ENCODE peak calls at places on chromosomes 3 and 15, in seven cellular contexts. Z, X, K, T, D, R and I are unnamed samples.

GRCh38 chr15:67762610-67763368 is 62.5 kb upstream of the SKOR1 start:
- DNase-seq in Z (no peak), X (no peak), K (no peak), T (no peak), D (peak; percentile 85), R (no peak), I (no peak)

GRCh38 chr15:31537770-31538592 is 211.3 kb downstream of the KLF13 start:
- DNase-seq in Z (peak; percentile 45), X (no peak), K (no peak), T (no peak), D (no peak), R (no peak), I (no peak)

GRCh38 chr3:126378341-126378751 is 16.4 kb upstream of the CFAP100 start:
- DNase-seq in Z (no peak), X (no peak), K (no peak), T (no peak), D (no peak), R (no peak), I (no peak)

GRCh38 chr15:45634442-45635190 is at the start of gene SQOR:
- DNase-seq in Z (peak; percentile 74), X (peak; percentile 73), K (peak; percentile 81), T (no peak), D (peak; percentile 59), R (peak; percentile 68), I (peak; percentile 93)

GRCh38 chr15:36525430-36525829 is 54.0 kb upstream of the CDIN1 start:
- DNase-seq in Z (no peak), X (no peak), K (no peak), T (no peak), D (no peak), R (no peak), I (no peak)

GRCh38 chr15:74127954-74128784 is 2.2 kb upstream of the ISLR2 start:
- DNase-seq in Z (peak; percentile 77), X (no peak), K (peak; percentile 60), T (no peak), D (no peak), R (no peak), I (no peak)

GRCh38 chr3:31268868-31269267 is 263.9 kb upstream of the STT3B start:
- DNase-seq in Z (no peak), X (no peak), K (no peak), T (no peak), D (no peak), R (no peak), I (no peak)

GRCh38 chr15:67101981-67102929 is 36.9 kb downstream of the SMAD3 start:
- DNase-seq in Z (no peak), X (no peak), K (no peak), T (no peak), D (peak; percentile 97), R (no peak), I (no peak)

GRCh38 chr3:35929158-35929557 is 289.8 kb downstream of the ARPP21 start:
- DNase-seq in Z (no peak), X (no peak), K (no peak), T (no peak), D (no peak), R (no peak), I (no peak)

GRCh38 chr3:40470706-40471105 is 6.2 kb upstream of the ZNF619 start:
- DNase-seq in Z (no peak), X (no peak), K (no peak), T (no peak), D (no peak), R (no peak), I (no peak)

GRCh38 chr3:182971637-182972036 is 8.7 kb downstream of the DCUN1D1 start:
- DNase-seq in Z (no peak), X (no peak), K (no peak), T (no peak), D (no peak), R (no peak), I (no peak)

GRCh38 chr3:130576571-130577266 is 59.7 kb downstream of the COL6A6 start:
- DNase-seq in Z (no peak), X (no peak), K (no peak), T (no peak), D (no peak), R (no peak), I (no peak)

GRCh38 chr15:36484038-36484778 is 95.2 kb upstream of the CDIN1 start:
- DNase-seq in Z (no peak), X (no peak), K (no peak), T (no peak), D (no peak), R (no peak), I (no peak)

GRCh38 chr3:20648294-20648693 is 462.3 kb upstream of the SGO1 start:
- DNase-seq in Z (no peak), X (no peak), K (peak; percentile 42), T (no peak), D (no peak), R (no peak), I (no peak)

GRCh38 chr3:4162132-4162531 is 141.0 kb upstream of the SETMAR start:
- DNase-seq in Z (no peak), X (no peak), K (no peak), T (no peak), D (no peak), R (no peak), I (no peak)

GRCh38 chr3:95595416-95596075 is 1218.8 kb upstream of the EPHA6 start:
- DNase-seq in Z (no peak), X (no peak), K (no peak), T (no peak), D (no peak), R (no peak), I (no peak)

GRCh38 chr15:40595773-40596172 is 1.7 kb downstream of the KNL1 start:
- DNase-seq in Z (no peak), X (no peak), K (no peak), T (no peak), D (no peak), R (no peak), I (no peak)

GRCh38 chr3:195123196-195123805 is 147.7 kb downstream of the XXYLT1 start:
- DNase-seq in Z (no peak), X (no peak), K (peak; percentile 70), T (peak; percentile 43), D (no peak), R (no peak), I (no peak)

GRCh38 chr3:147392083-147392916 is 14.0 kb downstream of the ZIC4 start:
- DNase-seq in Z (peak; percentile 90), X (no peak), K (peak; percentile 91), T (no peak), D (no peak), R (no peak), I (no peak)

GRCh38 chr15:78714890-78715289 is 73.9 kb upstream of the CHRNB4 start:
- DNase-seq in Z (no peak), X (no peak), K (no peak), T (no peak), D (no peak), R (peak; percentile 38), I (peak; percentile 75)

GRCh38 chr15:78711638-78712037 is 70.6 kb upstream of the CHRNB4 start:
- DNase-seq in Z (no peak), X (no peak), K (no peak), T (no peak), D (no peak), R (no peak), I (no peak)

GRCh38 chr15:78708713-78709112 is 67.7 kb upstream of the CHRNB4 start:
- DNase-seq in Z (no peak), X (no peak), K (peak; percentile 24), T (no peak), D (no peak), R (no peak), I (no peak)

GRCh38 chr15:78712797-78713515 is 71.9 kb upstream of the CHRNB4 start:
- DNase-seq in Z (no peak), X (no peak), K (no peak), T (no peak), D (no peak), R (no peak), I (no peak)

GRCh38 chr15:78709263-78709882 is 68.4 kb upstream of the CHRNB4 start:
- DNase-seq in Z (peak; percentile 94), X (peak; percentile 36), K (peak; percentile 84), T (peak; percentile 82), D (no peak), R (peak; percentile 39), I (peak; percentile 62)
- TF ChIP-seq JUND in Z (peak; percentile 13), X (no peak), K (no peak), T (no peak), D (no peak), R (no peak), I (no peak)

DNA sequence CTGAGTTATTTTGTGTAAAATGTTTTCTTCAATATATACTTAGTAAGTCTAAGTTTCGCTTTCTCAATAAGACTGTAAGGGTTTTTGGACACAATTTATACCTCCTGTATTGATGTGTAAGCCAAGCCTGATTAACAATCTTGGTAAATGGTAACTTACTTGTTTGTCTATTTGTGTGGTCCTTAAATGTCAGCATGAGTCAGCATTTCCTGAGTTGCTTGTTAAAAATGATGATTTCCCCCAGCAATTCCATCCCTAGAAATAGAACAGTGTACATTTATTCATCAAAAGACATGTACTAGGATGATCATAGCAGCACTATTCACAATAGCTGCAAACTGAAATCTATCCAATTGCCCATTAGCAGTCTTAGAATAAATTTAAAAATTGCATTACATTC is 53.4 kb upstream of the LRIG1 start:
- DNase-seq in Z (no peak), X (no peak), K (no peak), T (no peak), D (no peak), R (no peak), I (no peak)
- TF ChIP-seq JUND in Z (no peak), X (no peak), K (no peak), T (no peak), D (no peak), R (no peak), I (no peak)

GRCh38 chr3:192080336-192080735 is 619.4 kb downstream of the PYDC2 start:
- DNase-seq in Z (no peak), X (no peak), K (no peak), T (no peak), D (no peak), R (no peak), I (no peak)

GRCh38 chr3:192082733-192083660 is 622.0 kb downstream of the PYDC2 start:
- DNase-seq in Z (no peak), X (no peak), K (no peak), T (no peak), D (peak; percentile 23), R (no peak), I (no peak)

GRCh38 chr3:192077795-192078497 is 617.0 kb downstream of the PYDC2 start:
- DNase-seq in Z (no peak), X (no peak), K (no peak), T (no peak), D (no peak), R (no peak), I (no peak)

DNA sequence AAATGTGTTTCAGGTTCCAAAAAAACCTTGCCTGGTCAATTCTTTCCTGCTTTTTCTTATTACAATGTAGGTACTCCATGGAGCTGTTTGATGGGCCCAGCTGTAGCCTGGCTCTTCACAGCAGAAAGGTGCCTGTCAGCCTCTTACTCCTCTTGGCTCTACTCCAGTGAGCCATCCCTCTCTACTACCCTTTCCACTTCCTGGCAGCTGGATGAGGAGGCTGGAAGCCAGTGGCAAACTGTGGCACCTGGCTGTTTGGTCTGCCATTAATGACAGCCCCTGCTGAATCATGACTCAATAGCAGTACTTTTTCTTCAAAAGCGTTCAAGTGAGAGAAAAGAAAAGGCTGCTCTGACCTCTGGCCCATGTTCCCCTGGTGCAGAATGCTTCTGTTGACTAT is 618.1 kb downstream of the PYDC2 start:
- DNase-seq in Z (no peak), X (no peak), K (no peak), T (no peak), D (no peak), R (no peak), I (no peak)
- TF ChIP-seq JUND in Z (no peak), X (no peak), K (no peak), T (no peak), D (no peak), R (no peak), I (no peak)

GRCh38 chr15:94234300-94234699 is 2.9 kb downstream of the MCTP2 start:
- DNase-seq in Z (no peak), X (no peak), K (no peak), T (no peak), D (no peak), R (no peak), I (no peak)
- TF ChIP-seq JUND in Z (no peak), X (no peak), K (no peak), T (no peak), D (no peak), R (no peak), I (no peak)